ENCODE peak calls at places on chromosomes 2 and 18, in eight cellular contexts. H is HCT116, M is MM.1S, T is K562, Q is PC-3, G is mesenchymal stem cell, E is astrocyte, Z is neural progenitor cell. L is an unnamed sample. For H3K4me1, the result is how much of the 10 kb centered on the place peaks cover.

GRCh38 chr2:28390857-28391563 is 1.6 kb upstream of the FOSL2 start:
- DNase-seq in H (no peak), M (peak), T (peak), Q (peak), G (peak), E (no peak), Z (peak), L (no peak)

GRCh38 chr2:230891108-230891507 is 26.4 kb downstream of the ITM2C start:
- DNase-seq in H (no peak), M (peak), T (no peak), Q (no peak), G (peak), E (peak), Z (no peak), L (no peak)

GRCh38 chr2:229392214-229392613 is 121.1 kb upstream of the PID1 start:
- DNase-seq in H (no peak), M (no peak), T (no peak), Q (no peak), G (no peak), E (peak), Z (no peak), L (no peak)

GRCh38 chr2:70012887-70013286 is 51.5 kb upstream of the ASPRV1 start:
- DNase-seq in H (no peak), M (no peak), T (no peak), Q (no peak), G (no peak), E (no peak), Z (no peak), L (no peak)

GRCh38 chr2:164622338-164623106 is 1.2 kb upstream of the GRB14 start:
- DNase-seq in H (no peak), M (no peak), T (no peak), Q (no peak), G (no peak), E (no peak), Z (peak), L (no peak)

GRCh38 chr2:182381225-182381624 is 45.6 kb downstream of the PDE1A start:
- DNase-seq in H (no peak), M (no peak), T (no peak), Q (no peak), G (no peak), E (no peak), Z (no peak), L (no peak)

GRCh38 chr2:141392517-141393213 is 738.2 kb downstream of the LRP1B start:
- DNase-seq in H (no peak), M (no peak), T (no peak), Q (peak), G (peak), E (peak), Z (no peak), L (no peak)

GRCh38 chr2:207231962-207232361 is 66.2 kb upstream of the KLF7 start:
- DNase-seq in H (no peak), M (no peak), T (no peak), Q (no peak), G (no peak), E (peak), Z (no peak), L (no peak)

GRCh38 chr2:100166701-100167100 is 24.3 kb upstream of the AFF3 start:
- DNase-seq in H (no peak), M (no peak), T (no peak), Q (no peak), G (no peak), E (no peak), Z (no peak), L (no peak)

GRCh38 chr2:236694125-236694888 is 124.7 kb downstream of the ACKR3 start:
- DNase-seq in H (no peak), M (no peak), T (no peak), Q (no peak), G (peak), E (no peak), Z (no peak), L (no peak)

GRCh38 chr18:5253910-5254309 is 41.6 kb downstream of the ZBTB14 start:
- DNase-seq in H (no peak), M (peak), T (no peak), Q (no peak), G (no peak), E (no peak), Z (no peak), L (no peak)

GRCh38 chr2:172571245-172571644 is 15.4 kb downstream of the PDK1 start:
- DNase-seq in H (no peak), M (no peak), T (no peak), Q (no peak), G (no peak), E (no peak), Z (no peak), L (no peak)

GRCh38 chr18:5284808-5285207 is 10.7 kb downstream of the ZBTB14 start:
- DNase-seq in H (no peak), M (no peak), T (no peak), Q (no peak), G (no peak), E (no peak), Z (no peak), L (no peak)

GRCh38 chr2:127228102-127228501 is 8.0 kb upstream of the CYP27C1 start:
- DNase-seq in H (no peak), M (no peak), T (no peak), Q (peak), G (no peak), E (peak), Z (no peak), L (peak)

GRCh38 chr2:238797537-238797936 is 50.3 kb upstream of the TWIST2 start:
- DNase-seq in H (no peak), M (no peak), T (no peak), Q (no peak), G (no peak), E (no peak), Z (no peak), L (no peak)

GRCh38 chr2:231110551-231110950 is 14.3 kb downstream of the HTR2B start:
- DNase-seq in H (no peak), M (no peak), T (no peak), Q (peak), G (peak), E (peak), Z (no peak), L (no peak)

GRCh38 chr2:241659150-241659739 is 21.8 kb downstream of the ATG4B start:
- DNase-seq in H (no peak), M (no peak), T (peak), Q (peak), G (peak), E (peak), Z (peak), L (peak)

GRCh38 chr18:48412339-48412929 is 3.3 kb upstream of the ZBTB7C start:
- DNase-seq in H (peak), M (peak), T (peak), Q (peak), G (peak), E (no peak), Z (peak), L (peak)

GRCh38 chr2:219484343-219485200 is 14.1 kb upstream of the GMPPA start:
- DNase-seq in H (no peak), M (no peak), T (no peak), Q (no peak), G (peak), E (no peak), Z (peak), L (no peak)

GRCh38 chr18:48320639-48320945 is 88.6 kb downstream of the ZBTB7C start:
- DNase-seq in H (no peak), M (no peak), T (no peak), Q (no peak), G (no peak), E (no peak), Z (no peak), L (no peak)

GRCh38 chr2:14543284-14543683 is 89.2 kb upstream of the LRATD1 start:
- DNase-seq in H (no peak), M (no peak), T (no peak), Q (no peak), G (peak), E (peak), Z (no peak), L (no peak)

GRCh38 chr2:104862061-104862941 is 8.4 kb downstream of the POU3F3 start:
- DNase-seq in H (no peak), M (no peak), T (no peak), Q (no peak), G (no peak), E (peak), Z (peak), L (no peak)

GRCh38 chr18:6763524-6763923 is 34.0 kb downstream of the ARHGAP28 start:
- DNase-seq in H (no peak), M (no peak), T (no peak), Q (no peak), G (no peak), E (no peak), Z (no peak), L (no peak)

GRCh38 chr18:23194969-23195957 is 60.0 kb downstream of the CABLES1 start:
- DNase-seq in H (no peak), M (peak), T (no peak), Q (no peak), G (no peak), E (no peak), Z (no peak), L (no peak)
- H3K4me3 ChIP-seq in H (no peak), M (peak), T (no peak), Q (no peak), G (no peak), E (no peak), Z (no peak), L (no peak)

GRCh38 chr18:3480827-3481226 is 30.9 kb downstream of the TGIF1 start:
- DNase-seq in H (no peak), M (no peak), T (no peak), Q (no peak), G (no peak), E (no peak), Z (no peak), L (no peak)
- H2AFZ ChIP-seq in H (no peak), M (no peak), T (no peak), Q (no peak), G (no peak), E (no peak), Z (no peak), L (no peak)

GRCh38 chr2:30235008-30235655 is 3.8 kb downstream of the LBH start:
- DNase-seq in H (no peak), M (no peak), T (no peak), Q (peak), G (no peak), E (no peak), Z (no peak), L (no peak)
- H3K4me1 ChIP-seq in H (under half), M (under half), T (under half), Q (under half), G (under half), E (under half), Z (under half), L (under half)

GRCh38 chr2:237694423-237695194 is 67.2 kb downstream of the LRRFIP1 start:
- DNase-seq in H (no peak), M (peak), T (peak), Q (no peak), G (no peak), E (no peak), Z (no peak), L (no peak)
- H3K4me3 ChIP-seq in H (peak), M (peak), T (peak), Q (peak), G (no peak), E (peak), Z (no peak), L (no peak)

GRCh38 chr2:129176375-129176774 is 803.1 kb upstream of the RAB6C start:
- DNase-seq in H (no peak), M (no peak), T (no peak), Q (no peak), G (no peak), E (no peak), Z (no peak), L (no peak)
- H2AFZ ChIP-seq in H (no peak), M (no peak), T (no peak), Q (no peak), G (no peak), E (no peak), Z (no peak), L (no peak)